ENCODE peak calls at places on chromosomes 12 and 14, in four cellular contexts. N is A549, L is IMR-90, H is upper lobe of left lung. Z is an unnamed sample.

GRCh38 chr12:119354187-119354586 is 19.7 kb downstream of the CCDC60 start:
- DNase-seq in N (no peak), L (no peak), H (no peak), Z (no peak)

GRCh38 chr14:68655021-68655811 is 137.7 kb downstream of the ZFP36L1 start:
- DNase-seq in N (no peak), L (peak; percentile 56), H (no peak), Z (peak; percentile 43)

GRCh38 chr14:60565211-60565610 is 56.3 kb downstream of the SIX6 start:
- DNase-seq in N (no peak), L (peak; percentile 62), H (no peak), Z (peak; percentile 85)

GRCh38 chr12:107242189-107242588 is 148.8 kb upstream of the CRY1 start:
- DNase-seq in N (no peak), L (peak; percentile 20), H (no peak), Z (peak; percentile 37)

GRCh38 chr12:66693901-66694513 is 15.1 kb upstream of the GRIP1 start:
- DNase-seq in N (peak; percentile 80), L (peak; percentile 69), H (no peak), Z (peak; percentile 76)

GRCh38 chr14:22883191-22883976 is at the start of gene REM2:
- DNase-seq in N (no peak), L (no peak), H (no peak), Z (no peak)

GRCh38 chr12:94139816-94140215 is 8.6 kb upstream of the PLXNC1 start:
- DNase-seq in N (no peak), L (no peak), H (no peak), Z (no peak)

GRCh38 chr14:55556929-55557623 is 22.9 kb upstream of the KTN1 start:
- DNase-seq in N (peak; percentile 64), L (peak; percentile 84), H (peak; percentile 77), Z (peak; percentile 91)

GRCh38 chr14:106564058-106564643 is 1037.8 kb downstream of the TMEM121 start:
- DNase-seq in N (peak; percentile 41), L (no peak), H (no peak), Z (no peak)

GRCh38 chr12:15152456-15152855 is 68.8 kb downstream of the RERG start:
- DNase-seq in N (peak; percentile 20), L (no peak), H (no peak), Z (peak; percentile 40)
- TF ChIP-seq CTCF in N (no peak), L (peak; percentile 0), H (no peak), Z (peak; percentile 44)

GRCh38 chr12:69026341-69026740 is 93.4 kb upstream of the CPM start:
- DNase-seq in N (no peak), L (no peak), H (peak; percentile 56), Z (no peak)

GRCh38 chr12:69023840-69024239 is 90.9 kb upstream of the CPM start:
- DNase-seq in N (no peak), L (no peak), H (no peak), Z (no peak)

GRCh38 chr12:69024413-69024812 is 91.4 kb upstream of the CPM start:
- DNase-seq in N (peak; percentile 77), L (no peak), H (peak; percentile 95), Z (peak; percentile 36)

GRCh38 chr12:69022674-69023073 is 89.7 kb upstream of the CPM start:
- DNase-seq in N (no peak), L (peak; percentile 25), H (no peak), Z (no peak)

GRCh38 chr12:69024907-69025306 is 91.9 kb upstream of the CPM start:
- DNase-seq in N (no peak), L (peak; percentile 72), H (no peak), Z (peak; percentile 59)
- H3K4me3 ChIP-seq in N (no peak overlapping the region), L (no peak overlapping the region), H (no peak overlapping the region), Z (no peak overlapping the region)

GRCh38 chr14:39731912-39732311 is 299.7 kb upstream of the FBXO33 start:
- DNase-seq in N (peak; percentile 14), L (no peak), H (no peak), Z (no peak)
- TF ChIP-seq CTCF in N (no peak), L (no peak), H (no peak), Z (peak; percentile 20)

GRCh38 chr12:110109837-110110535 is 14.2 kb upstream of the IFT81 start:
- DNase-seq in N (no peak), L (no peak), H (no peak), Z (no peak)
- H3K4me3 ChIP-seq in N (peak overlapping the region; percentile 4), L (no peak overlapping the region), H (no peak overlapping the region), Z (no peak overlapping the region)

DNA sequence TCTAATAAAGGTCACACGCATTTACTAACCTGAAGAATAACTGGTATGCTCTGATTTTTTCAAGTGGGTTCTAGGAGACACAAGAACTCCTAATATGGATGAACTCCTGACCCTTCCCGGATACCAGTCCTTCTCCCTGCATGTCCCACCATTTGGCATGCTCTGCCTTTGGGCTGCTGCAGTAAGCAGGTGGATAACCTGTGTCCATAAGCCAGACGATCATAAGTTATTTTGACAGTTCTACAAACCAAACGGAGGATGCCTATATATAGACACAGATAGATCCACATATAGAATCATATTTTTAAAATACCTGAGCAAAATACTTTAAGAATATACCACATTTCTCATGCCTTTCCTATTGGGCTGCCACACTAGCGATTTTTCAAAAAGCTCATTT is 49.4 kb downstream of the TMTC1 start:
- DNase-seq in N (no peak), L (no peak), H (no peak), Z (no peak)
- TF ChIP-seq CTCF in N (no peak), L (no peak), H (no peak), Z (no peak)

DNA sequence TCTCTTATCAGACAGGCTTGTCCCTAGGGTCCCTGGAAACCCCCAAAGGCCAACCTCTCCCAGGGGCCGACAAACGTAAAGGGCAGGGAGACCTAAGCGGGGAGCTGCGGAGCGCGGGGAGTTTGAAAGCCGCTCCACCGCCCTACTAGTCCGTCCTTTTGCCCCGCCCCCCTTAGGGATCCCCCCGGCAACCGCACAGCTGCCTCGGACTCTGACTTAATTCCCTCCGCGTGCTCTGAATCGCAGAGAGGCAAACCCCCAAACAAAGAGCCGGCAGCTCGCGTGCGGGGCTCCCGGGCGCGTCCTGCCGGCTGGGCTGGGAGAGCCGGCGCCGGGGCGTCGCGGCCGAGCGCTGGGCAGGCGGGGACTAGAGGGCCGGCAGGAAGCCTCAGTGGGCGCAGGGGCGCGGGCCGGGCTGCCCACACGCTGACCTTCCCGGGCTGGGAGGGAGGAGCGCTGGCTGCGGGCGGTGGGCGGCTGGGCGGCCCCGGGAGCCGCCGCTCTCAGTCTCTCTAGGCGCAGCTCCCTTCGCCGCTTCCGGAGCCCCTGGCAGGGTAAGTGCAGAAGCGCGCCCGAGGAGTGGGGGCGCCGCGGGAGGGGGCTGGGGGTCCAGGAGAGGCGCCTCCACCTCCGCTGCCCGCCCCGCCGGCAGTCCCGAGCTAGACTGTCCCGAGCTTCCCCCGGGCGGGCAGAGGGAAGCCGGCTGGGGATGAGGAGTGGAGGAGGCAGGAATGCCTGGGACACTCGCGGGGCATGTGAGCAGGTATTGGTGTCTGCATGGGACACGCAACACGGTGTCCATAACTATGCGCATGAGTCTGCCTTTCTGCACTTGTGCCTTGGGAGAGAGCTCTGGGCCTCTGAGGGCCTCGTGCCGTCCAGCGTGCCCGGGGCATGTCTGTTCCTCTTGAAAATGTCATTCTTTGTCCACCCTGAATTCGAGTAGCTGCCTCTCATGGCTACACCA is at the start of gene TSPAN11:
- DNase-seq in N (no peak), L (peak; percentile 26), H (no peak), Z (peak; percentile 31)
- H3K4me3 ChIP-seq in N (peak within 1 kb of the TSS; percentile 35), L (peak within 1 kb of the TSS; percentile 3), H (peak within 1 kb of the TSS; percentile 52), Z (peak within 1 kb of the TSS; percentile 28)

GRCh38 chr14:84926656-84927055 is 603.3 kb upstream of the FLRT2 start:
- DNase-seq in N (no peak), L (no peak), H (no peak), Z (no peak)
- TF ChIP-seq CTCF in N (no peak), L (no peak), H (no peak), Z (no peak)

GRCh38 chr14:64464695-64465094 is 604 bp upstream of the AKAP5 start:
- DNase-seq in N (no peak), L (no peak), H (no peak), Z (no peak)
- H3K4me3 ChIP-seq in N (peak overlapping the region; percentile 86), L (peak overlapping the region; percentile 70), H (peak overlapping the region; percentile 71), Z (peak overlapping the region; percentile 74)

GRCh38 chr14:59013672-59014298 is 174.7 kb upstream of the DAAM1 start:
- DNase-seq in N (peak; percentile 40), L (peak; percentile 68), H (no peak), Z (peak; percentile 51)

GRCh38 chr14:59017285-59017965 is 171.0 kb upstream of the DAAM1 start:
- DNase-seq in N (no peak), L (no peak), H (no peak), Z (no peak)

GRCh38 chr14:59018460-59018859 is 170.0 kb upstream of the DAAM1 start:
- DNase-seq in N (no peak), L (no peak), H (no peak), Z (no peak)

GRCh38 chr14:59018978-59019377 is 169.5 kb upstream of the DAAM1 start:
- DNase-seq in N (peak; percentile 11), L (peak; percentile 4), H (no peak), Z (no peak)

GRCh38 chr14:59015482-59015881 is 173.0 kb upstream of the DAAM1 start:
- DNase-seq in N (no peak), L (no peak), H (no peak), Z (no peak)
- TF ChIP-seq CTCF in N (no peak), L (no peak), H (no peak), Z (no peak)

DNA sequence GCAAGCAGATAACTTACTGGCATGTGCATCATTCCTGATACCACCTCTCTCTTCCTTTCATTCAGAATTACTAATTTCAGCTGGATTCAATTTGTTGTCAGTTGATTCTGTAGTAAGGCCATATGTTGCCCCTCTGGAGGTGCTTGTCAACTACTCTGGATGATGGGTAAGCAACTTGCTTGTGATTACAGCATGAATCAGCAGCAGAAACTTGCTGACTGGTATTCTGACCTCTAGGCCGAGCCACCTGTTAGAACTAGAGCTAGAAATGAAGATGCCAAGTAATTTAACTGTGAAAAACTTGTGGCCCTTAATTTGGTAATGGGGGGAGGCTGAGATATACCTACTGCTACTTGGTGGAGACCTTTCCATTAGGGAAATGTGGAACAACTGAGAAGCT is 5.1 kb downstream of the RNF10 start:
- DNase-seq in N (peak; percentile 23), L (peak; percentile 55), H (no peak), Z (peak; percentile 31)
- H3K4me3 ChIP-seq in N (no peak overlapping the region), L (no peak overlapping the region), H (no peak overlapping the region), Z (no peak overlapping the region)